ENCODE peak calls at places on chromosome 21, in seven cellular contexts. E is breast epithelium, I is psoas muscle, D is ovary, R is AG04449, A is lung, U is tibial nerve. Q is an unnamed sample.

GRCh38 chr21:14942801-14943490 is 121.9 kb downstream of the NRIP1 start:
- DNase-seq in R (no peak), U (no peak), E (no peak), A (no peak), I (no peak), D (no peak), Q (peak; percentile 70)

GRCh38 chr21:29105218-29105617 is 25.2 kb upstream of the MAP3K7CL start:
- DNase-seq in A (no peak), D (no peak), R (no peak), E (no peak), U (no peak), I (no peak), Q (peak; percentile 60)

GRCh38 chr21:26795866-26796329 is 49.3 kb downstream of the ADAMTS1 start:
- DNase-seq in R (peak; percentile 97), I (no peak), A (no peak), U (peak; percentile 54), D (peak; percentile 85), E (no peak), Q (peak; percentile 99)

GRCh38 chr21:25708467-25709065 is 26.1 kb downstream of the ATP5PF start:
- DNase-seq in R (no peak), E (no peak), A (no peak), U (peak; percentile 16), D (no peak), I (no peak), Q (peak; percentile 67)

GRCh38 chr21:20570824-20571232 is 427.4 kb upstream of the NCAM2 start:
- DNase-seq in D (no peak), R (no peak), I (no peak), A (no peak), U (no peak), E (no peak), Q (no peak)

GRCh38 chr21:39116761-39117425 is 66.4 kb downstream of the PSMG1 start:
- DNase-seq in R (no peak), I (no peak), D (no peak), A (no peak), U (no peak), E (no peak), Q (no peak)

GRCh38 chr21:14321042-14321441 is 61.9 kb downstream of the HSPA13 start:
- DNase-seq in E (no peak), D (no peak), I (no peak), U (no peak), R (no peak), A (no peak), Q (peak; percentile 1)

GRCh38 chr21:28337319-28337718 is 655.4 kb downstream of the LTN1 start:
- DNase-seq in E (no peak), U (no peak), I (no peak), R (no peak), A (no peak), D (no peak), Q (peak; percentile 82)

GRCh38 chr21:39182016-39182415 is 1.2 kb downstream of the PSMG1 start:
- DNase-seq in R (no peak), A (no peak), E (no peak), U (no peak), D (no peak), I (no peak), Q (no peak)

GRCh38 chr21:34651032-34651431 is 17.8 kb upstream of the CLIC6 start:
- DNase-seq in E (no peak), D (no peak), A (no peak), U (no peak), I (no peak), R (no peak), Q (no peak)

GRCh38 chr21:16751705-16752104 is 761.1 kb upstream of the CXADR start:
- DNase-seq in D (no peak), R (no peak), I (no peak), A (no peak), U (no peak), E (no peak), Q (no peak)

GRCh38 chr21:25573409-25574206 is 33.7 kb downstream of the MRPL39 start:
- DNase-seq in A (no peak), U (no peak), I (no peak), D (no peak), E (no peak), R (peak; percentile 77), Q (peak; percentile 60)

GRCh38 chr21:39954570-39954969 is 87.3 kb downstream of the PCP4 start:
- DNase-seq in I (no peak), U (no peak), A (no peak), D (no peak), R (no peak), E (no peak), Q (no peak)

GRCh38 chr21:25457411-25457810 is 149.9 kb downstream of the MRPL39 start:
- DNase-seq in E (no peak), R (peak; percentile 28), A (no peak), U (no peak), D (no peak), I (no peak), Q (peak; percentile 41)

GRCh38 chr21:14977814-14978213 is 87.0 kb downstream of the NRIP1 start:
- DNase-seq in U (no peak), R (no peak), E (no peak), I (no peak), A (no peak), D (no peak), Q (no peak)

GRCh38 chr21:28181730-28182129 is 810.9 kb downstream of the LTN1 start:
- DNase-seq in E (no peak), U (no peak), D (no peak), A (no peak), I (no peak), R (no peak), Q (no peak)

GRCh38 chr21:37484535-37485474 is 118.2 kb downstream of the DYRK1A start:
- DNase-seq in R (no peak), A (no peak), E (no peak), U (no peak), D (no peak), I (no peak), Q (no peak)

GRCh38 chr21:16402752-16403151 is 673.0 kb downstream of the USP25 start:
- DNase-seq in E (no peak), R (no peak), D (no peak), A (no peak), I (no peak), U (no peak), Q (peak; percentile 42)

GRCh38 chr21:14353712-14354111 is 29.2 kb downstream of the HSPA13 start:
- DNase-seq in A (no peak), E (no peak), U (no peak), D (no peak), I (no peak), R (no peak), Q (no peak)

GRCh38 chr21:18153063-18153462 is 91.6 kb upstream of the CHODL start:
- DNase-seq in I (no peak), D (no peak), E (no peak), U (no peak), A (no peak), R (no peak), Q (no peak)

GRCh38 chr21:44521301-44521927 is 18.6 kb downstream of the KRTAP10-1 start:
- DNase-seq in A (no peak), R (no peak), E (peak; percentile 40), D (peak; percentile 15), U (no peak), I (peak; percentile 36), Q (no peak)

GRCh38 chr21:25626752-25627151 is 12.3 kb upstream of the JAM2 start:
- DNase-seq in U (no peak), D (no peak), A (no peak), E (no peak), I (no peak), R (no peak), Q (no peak)

GRCh38 chr21:14766241-14766640 is 220.1 kb upstream of the SAMSN1 start:
- DNase-seq in I (no peak), U (no peak), D (no peak), R (no peak), E (no peak), A (no peak), Q (no peak)

GRCh38 chr21:28801906-28802305 is 190.8 kb downstream of the LTN1 start:
- DNase-seq in I (no peak), A (no peak), D (no peak), U (no peak), R (no peak), E (no peak), Q (peak; percentile 33)

GRCh38 chr21:17389311-17389710 is 123.5 kb upstream of the CXADR start:
- DNase-seq in I (no peak), E (no peak), R (no peak), D (no peak), U (no peak), A (no peak), Q (no peak)

GRCh38 chr21:26632691-26633090 is 59.6 kb upstream of the CYYR1 start:
- DNase-seq in I (no peak), R (no peak), E (no peak), A (no peak), D (no peak), U (no peak), Q (no peak)

GRCh38 chr21:38765056-38765455 is 40.7 kb upstream of the ETS2 start:
- DNase-seq in R (no peak), U (no peak), A (no peak), D (no peak), E (no peak), I (no peak), Q (no peak)

GRCh38 chr21:38807481-38807880 is 1.8 kb downstream of the ETS2 start:
- DNase-seq in A (no peak), I (no peak), E (no peak), D (no peak), U (no peak), R (no peak), Q (no peak)

GRCh38 chr21:44939532-44940115 is at the start of gene SLX9:
- DNase-seq in I (peak; percentile 89), U (no peak), A (peak; percentile 74), D (peak; percentile 86), E (peak; percentile 70), R (no peak), Q (peak; percentile 82)

GRCh38 chr21:43352568-43353281 is 74.2 kb downstream of the SIK1 start:
- DNase-seq in R (no peak), I (no peak), U (no peak), E (no peak), D (no peak), A (no peak), Q (peak; percentile 45)
- TF ChIP-seq CTCF in R (no peak), I (no peak), U (no peak), E (no peak), D (no peak), A (no peak), Q (no peak)

DNA sequence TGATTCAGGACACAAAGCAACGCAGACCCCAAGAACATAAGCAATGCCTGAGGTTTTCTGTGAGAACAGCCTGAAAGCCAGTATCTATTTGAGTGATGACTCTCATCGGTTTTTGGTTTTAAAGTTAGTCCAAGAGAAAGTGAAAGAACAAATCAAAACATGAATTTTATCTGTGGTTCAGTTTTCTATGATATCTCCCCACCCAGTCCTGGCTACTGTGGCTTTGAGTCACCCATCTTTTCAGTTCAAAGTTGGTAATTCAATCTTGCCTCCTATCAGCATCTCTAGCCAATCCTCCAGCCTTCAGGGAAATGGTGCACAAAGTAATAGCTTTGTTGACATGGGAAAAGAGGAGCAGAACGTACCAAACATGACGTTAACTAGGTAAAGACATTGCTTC is 40.5 kb upstream of the KRTAP19-8 start:
- DNase-seq in R (no peak), U (no peak), E (no peak), I (no peak), A (no peak), D (no peak), Q (no peak)
- H3K4me3 ChIP-seq in R (no peak overlapping the region), U (no peak overlapping the region), E (no peak overlapping the region), I (no peak overlapping the region), A (no peak overlapping the region), D (no peak overlapping the region), Q (no peak overlapping the region)

GRCh38 chr21:46210378-46211136 is 18.0 kb downstream of the LSS start:
- DNase-seq in U (no peak), R (no peak), D (peak; percentile 25), A (no peak), E (peak; percentile 45), I (no peak), Q (no peak)
- TF ChIP-seq CTCF in U (no peak), R (no peak), D (no peak), A (no peak), E (no peak), I (no peak), Q (no peak)

GRCh38 chr21:35711213-35711612 is 349.1 kb downstream of the SETD4 start:
- DNase-seq in U (no peak), D (no peak), E (no peak), A (no peak), R (no peak), I (no peak), Q (no peak)
- H3K4me3 ChIP-seq in U (no peak overlapping the region), D (no peak overlapping the region), E (no peak overlapping the region), A (no peak overlapping the region), R (no peak overlapping the region), I (no peak overlapping the region), Q (no peak overlapping the region)